ENCODE peak calls at places on chromosomes 13 and 19, in four cellular contexts. H is COR-L47, A is left ventricle myocardium inferior, Y is AG04450. I is an unnamed sample.

GRCh38 chr19:43662487-43662886 is 7.5 kb downstream of the PLAUR start:
- DNase-seq in H (peak), A (no peak), Y (no peak), I (peak)

GRCh38 chr19:54606891-54607781 is 13.7 kb downstream of the LILRA1 start:
- DNase-seq in H (no peak), A (no peak), Y (no peak), I (peak)

GRCh38 chr13:101416181-101417042 is at the start of gene NALCN:
- DNase-seq in H (peak), A (peak), Y (no peak), I (no peak)

GRCh38 chr13:76161143-76161542 is 525.0 kb downstream of the LMO7 start:
- DNase-seq in H (no peak), A (peak), Y (no peak), I (no peak)

GRCh38 chr19:33206261-33207039 is 12.3 kb downstream of the LRP3 start:
- DNase-seq in H (no peak), A (no peak), Y (no peak), I (no peak)

GRCh38 chr19:31232871-31233270 is 116.4 kb downstream of the TSHZ3 start:
- DNase-seq in H (no peak), A (no peak), Y (peak), I (no peak)

GRCh38 chr13:92390217-92390616 is 836.4 kb upstream of the GPC6 start:
- DNase-seq in H (peak), A (no peak), Y (no peak), I (no peak)

GRCh38 chr13:43784491-43784890 is 2.3 kb downstream of the ENOX1 start:
- DNase-seq in H (no peak), A (no peak), Y (no peak), I (no peak)

GRCh38 chr13:51549050-51549449 is 35.2 kb upstream of the WDFY2 start:
- DNase-seq in H (no peak), A (no peak), Y (no peak), I (peak)

GRCh38 chr13:47397739-47398138 is 500.9 kb upstream of the HTR2A start:
- DNase-seq in H (no peak), A (no peak), Y (peak), I (no peak)

GRCh38 chr19:49983645-49984229 is 22.8 kb upstream of the SIGLEC11 start:
- DNase-seq in H (peak), A (peak), Y (no peak), I (peak)

GRCh38 chr19:9345005-9345404 is 17.8 kb upstream of the ZNF177 start:
- DNase-seq in H (no peak), A (no peak), Y (no peak), I (no peak)

GRCh38 chr13:46675016-46675415 is 121.9 kb downstream of the ESD start:
- DNase-seq in H (peak), A (no peak), Y (no peak), I (no peak)

GRCh38 chr19:40623403-40624239 is 22.5 kb downstream of the LTBP4 start:
- DNase-seq in H (peak), A (no peak), Y (no peak), I (no peak)

GRCh38 chr19:52094526-52094925 is 1.0 kb downstream of the ZNF841 start:
- DNase-seq in H (no peak), A (no peak), Y (no peak), I (no peak)

GRCh38 chr13:33076451-33076992 is 60.3 kb downstream of the KL start:
- DNase-seq in H (no peak), A (no peak), Y (no peak), I (no peak)

GRCh38 chr13:80469841-80470378 is 129.0 kb upstream of the SPRY2 start:
- DNase-seq in H (no peak), A (peak), Y (no peak), I (peak)